ENCODE peak calls at places on chromosomes 16 and 17, in six cellular contexts. R is type B pancreatic cell, C is AG08395, P is RWPE1, J is NCI-H460, N is GM10248. W is an unnamed sample.

GRCh38 chr17:10589553-10590145 is 40.2 kb upstream of the MYH2 start:
- DNase-seq in R (no peak), C (no peak), P (no peak), J (no peak), N (no peak), W (no peak)

GRCh38 chr17:78154903-78155811 is 9.0 kb downstream of the C17orf99 start:
- DNase-seq in R (no peak), C (no peak), P (no peak), J (no peak), N (peak; percentile 72), W (no peak)

GRCh38 chr16:66878067-66878466 is 2.2 kb upstream of the PDP2 start:
- DNase-seq in R (no peak), C (no peak), P (no peak), J (no peak), N (no peak), W (no peak)

GRCh38 chr17:16171613-16172012 is 43.7 kb downstream of the NCOR1 start:
- DNase-seq in R (no peak), C (no peak), P (no peak), J (no peak), N (no peak), W (no peak)

GRCh38 chr16:56357765-56358322 is 67.5 kb downstream of the AMFR start:
- DNase-seq in R (peak; percentile 61), C (no peak), P (no peak), J (no peak), N (no peak), W (no peak)

GRCh38 chr17:30422171-30422570 is 43.4 kb downstream of the CPD start:
- DNase-seq in R (no peak), C (no peak), P (no peak), J (no peak), N (no peak), W (peak; percentile 26)

GRCh38 chr17:42142371-42142896 is 12.4 kb downstream of the RAB5C start:
- DNase-seq in R (no peak), C (peak; percentile 82), P (no peak), J (no peak), N (no peak), W (peak; percentile 83)

GRCh38 chr17:17570207-17570797 is 21.2 kb downstream of the PEMT start:
- DNase-seq in R (no peak), C (peak; percentile 61), P (no peak), J (peak; percentile 57), N (no peak), W (peak; percentile 28)

GRCh38 chr16:85083051-85083639 is 29.1 kb downstream of the CIBAR2 start:
- DNase-seq in R (no peak), C (no peak), P (no peak), J (no peak), N (peak; percentile 45), W (no peak)

GRCh38 chr16:31487720-31488629 is 5.1 kb downstream of the SLC5A2 start:
- DNase-seq in R (no peak), C (peak; percentile 41), P (peak; percentile 65), J (peak; percentile 13), N (peak; percentile 80), W (peak; percentile 30)

GRCh38 chr17:82152556-82153294 is 54.7 kb upstream of the FASN start:
- DNase-seq in R (no peak), C (no peak), P (no peak), J (no peak), N (no peak), W (no peak)

W was measured in cardiac fibroblast.